ENCODE peak calls at places on chromosomes 11 and 22, in six cellular contexts. P, I, N, W, A and Z are unnamed samples.

GRCh38 chr22:43862882-43863202 is 529 bp upstream of the SULT4A1 start:
- DNase-seq in P (no peak), I (no peak), N (no peak), W (no peak), A (no peak), Z (no peak)

GRCh38 chr22:50157976-50158375 is 12.6 kb upstream of the PANX2 start:
- DNase-seq in P (no peak), I (no peak), N (no peak), W (no peak), A (no peak), Z (no peak)

GRCh38 chr11:33534575-33534974 is 166.1 kb downstream of the C11orf91 start:
- DNase-seq in P (no peak), I (peak; percentile 52), N (no peak), W (no peak), A (no peak), Z (no peak)

GRCh38 chr11:116033931-116034553 is 529.8 kb upstream of the CADM1 start:
- DNase-seq in P (no peak), I (no peak), N (no peak), W (no peak), A (no peak), Z (no peak)

GRCh38 chr22:38316340-38317236 is 645 bp downstream of the CSNK1E start:
- DNase-seq in P (no peak), I (peak; percentile 60), N (peak; percentile 68), W (peak; percentile 73), A (no peak), Z (peak; percentile 59)

GRCh38 chr22:49372111-49372529 is 455.6 kb downstream of the BRD1 start:
- DNase-seq in P (no peak), I (no peak), N (no peak), W (no peak), A (no peak), Z (no peak)

GRCh38 chr22:48923165-48923875 is 904.4 kb downstream of the BRD1 start:
- DNase-seq in P (no peak), I (no peak), N (no peak), W (no peak), A (no peak), Z (peak; percentile 4)

GRCh38 chr11:15685311-15685710 is 570.6 kb downstream of the INSC start:
- DNase-seq in P (no peak), I (no peak), N (no peak), W (no peak), A (no peak), Z (no peak)

GRCh38 chr11:93474122-93474521 is 69.1 kb downstream of the SMCO4 start:
- DNase-seq in P (no peak), I (no peak), N (no peak), W (no peak), A (no peak), Z (no peak)

GRCh38 chr11:11169715-11170351 is 183.2 kb downstream of the CSNK2A3 start:
- DNase-seq in P (no peak), I (no peak), N (no peak), W (peak; percentile 20), A (no peak), Z (no peak)

GRCh38 chr22:37675930-37676571 is 615 bp downstream of the LGALS1 start:
- DNase-seq in P (no peak), I (peak; percentile 33), N (peak; percentile 28), W (no peak), A (no peak), Z (no peak)

GRCh38 chr11:77547863-77548551 is 41.7 kb upstream of the AQP11 start:
- DNase-seq in P (peak; percentile 56), I (peak; percentile 81), N (peak; percentile 72), W (no peak), A (peak; percentile 44), Z (peak; percentile 29)

GRCh38 chr11:16184588-16184987 is 171.8 kb downstream of the SOX6 start:
- DNase-seq in P (no peak), I (peak; percentile 76), N (peak; percentile 62), W (no peak), A (peak; percentile 47), Z (no peak)

GRCh38 chr11:47143322-47143721 is 33.4 kb downstream of the ARFGAP2 start:
- DNase-seq in P (no peak), I (peak; percentile 78), N (peak; percentile 85), W (no peak), A (peak; percentile 89), Z (no peak)

GRCh38 chr11:57240007-57240406 is 3.0 kb upstream of the APLNR start:
- DNase-seq in P (no peak), I (no peak), N (no peak), W (no peak), A (no peak), Z (no peak)

GRCh38 chr11:57235761-57236703 is 1.0 kb downstream of the APLNR start:
- DNase-seq in P (no peak), I (no peak), N (no peak), W (no peak), A (no peak), Z (no peak)

GRCh38 chr11:57240757-57241156 is 3.7 kb upstream of the APLNR start:
- DNase-seq in P (no peak), I (no peak), N (no peak), W (no peak), A (no peak), Z (no peak)

GRCh38 chr11:57239348-57239747 is 2.3 kb upstream of the APLNR start:
- DNase-seq in P (no peak), I (no peak), N (no peak), W (no peak), A (no peak), Z (no peak)

DNA sequence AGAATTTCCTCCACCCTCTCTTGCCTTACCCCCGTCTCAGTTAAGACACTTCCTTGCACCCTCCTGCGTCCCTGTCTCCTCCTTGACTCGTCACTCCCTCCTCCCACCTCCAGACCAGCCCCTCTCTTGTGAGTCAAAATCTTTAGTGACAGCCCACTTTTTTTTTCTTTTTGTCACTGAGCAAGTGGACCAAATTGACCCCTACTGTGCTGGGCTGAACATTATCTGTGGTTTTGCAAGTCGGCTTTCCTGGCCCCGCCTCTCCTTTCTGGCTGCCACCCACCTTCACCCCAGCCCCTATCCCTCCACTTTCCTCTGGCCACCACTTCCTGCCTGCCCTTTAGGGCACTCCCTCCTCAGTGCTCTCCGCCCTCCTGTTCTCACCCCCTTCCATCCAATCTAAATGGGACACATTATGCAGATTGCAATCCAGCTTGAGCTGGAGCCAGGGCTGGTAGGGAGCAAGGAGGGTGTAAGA is at the start of gene APLNR:
- DNase-seq in P (no peak), I (no peak), N (no peak), W (no peak), A (no peak), Z (no peak)
- H3K4me3 ChIP-seq in P (peak within 1 kb of the TSS; percentile 4), I (no peak within 1 kb of the TSS), N (no peak within 1 kb of the TSS), W (no peak within 1 kb of the TSS), A (no peak within 1 kb of the TSS), Z (no peak within 1 kb of the TSS)

DNA sequence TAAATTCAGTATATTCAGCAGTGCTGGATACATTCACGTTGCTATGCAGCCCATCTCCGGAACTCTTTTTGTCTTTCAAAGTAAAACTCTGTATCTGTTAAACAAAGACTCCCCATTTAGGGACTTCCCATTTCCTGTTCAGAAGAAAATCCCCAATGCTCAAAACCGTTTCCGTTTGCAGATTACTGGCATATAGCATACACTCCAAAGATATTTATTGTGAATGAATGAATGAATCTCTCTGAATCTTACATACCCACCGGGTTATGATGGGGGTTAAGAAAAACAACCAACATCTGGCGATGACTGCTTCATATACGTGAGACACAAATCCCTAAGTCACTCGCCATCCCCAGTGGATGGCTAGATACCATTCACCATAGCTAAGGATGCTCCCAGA is 1.6 kb downstream of the THY1 start:
- DNase-seq in P (no peak), I (peak; percentile 10), N (no peak), W (no peak), A (no peak), Z (no peak)
- H3K4me3 ChIP-seq in P (peak overlapping the region; percentile 95), I (peak overlapping the region; percentile 72), N (peak overlapping the region; percentile 93), W (peak overlapping the region; percentile 45), A (peak overlapping the region; percentile 96), Z (no peak overlapping the region)

GRCh38 chr11:65459552-65459951 is 37.0 kb downstream of the NEAT1 start:
- DNase-seq in P (no peak), I (no peak), N (no peak), W (no peak), A (no peak), Z (no peak)

GRCh38 chr11:65456418-65456817 is 33.8 kb downstream of the NEAT1 start:
- DNase-seq in P (no peak), I (no peak), N (peak; percentile 84), W (peak; percentile 25), A (no peak), Z (no peak)

GRCh38 chr11:65452806-65453490 is 30.4 kb downstream of the NEAT1 start:
- DNase-seq in P (no peak), I (peak; percentile 93), N (peak; percentile 93), W (no peak), A (peak; percentile 87), Z (no peak)

GRCh38 chr11:65454696-65455456 is 32.3 kb downstream of the NEAT1 start:
- DNase-seq in P (peak; percentile 80), I (peak; percentile 89), N (peak; percentile 88), W (peak; percentile 99), A (peak; percentile 83), Z (peak; percentile 83)

DNA sequence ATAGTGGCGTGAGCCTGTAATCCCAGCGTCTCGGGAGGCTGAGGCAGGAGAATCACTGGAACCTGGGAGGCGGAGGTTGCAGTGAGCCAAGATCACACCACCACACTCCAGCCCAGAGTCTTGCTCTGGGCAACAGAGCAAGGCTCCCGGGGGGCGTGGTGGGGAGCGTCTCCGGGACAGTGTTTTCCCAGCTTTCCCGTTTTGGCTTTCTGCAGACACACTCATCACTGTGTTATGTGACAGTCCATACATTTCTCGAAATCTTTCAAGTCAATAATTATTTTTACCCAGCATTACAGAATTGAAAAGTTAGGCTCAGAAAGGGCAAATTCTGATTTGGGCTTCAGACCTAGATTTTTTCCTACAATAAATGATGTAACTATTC is 31.7 kb downstream of the NEAT1 start:
- DNase-seq in P (no peak), I (peak; percentile 69), N (peak; percentile 72), W (no peak), A (no peak), Z (no peak)
- H3K4me3 ChIP-seq in P (no peak overlapping the region), I (peak overlapping the region; percentile 55), N (peak overlapping the region; percentile 78), W (peak overlapping the region; percentile 83), A (peak overlapping the region; percentile 49), Z (peak overlapping the region; percentile 87)

GRCh38 chr22:20956258-20957117 is 10.6 kb upstream of the AIFM3 start:
- DNase-seq in P (no peak), I (peak; percentile 20), N (no peak), W (no peak), A (peak; percentile 36), Z (no peak)
- H3K4me3 ChIP-seq in P (peak overlapping the region; percentile 80), I (peak overlapping the region; percentile 78), N (peak overlapping the region; percentile 80), W (peak overlapping the region; percentile 70), A (peak overlapping the region; percentile 65), Z (peak overlapping the region; percentile 43)

GRCh38 chr11:3942160-3942955 is 86.9 kb downstream of the STIM1 start:
- DNase-seq in P (no peak), I (no peak), N (no peak), W (no peak), A (no peak), Z (peak; percentile 45)
- H3K4me3 ChIP-seq in P (no peak overlapping the region), I (no peak overlapping the region), N (no peak overlapping the region), W (no peak overlapping the region), A (no peak overlapping the region), Z (peak overlapping the region; percentile 3)